ENCODE peak calls at places on chromosome 13, in seven cellular contexts. G is SK-N-DZ; J is effector CD4-positive, alpha-beta T cell; X is NCI-H1105; I is RPMI7951; C is DMS79; U is astrocyte of the spinal cord. Z is an unnamed sample.

GRCh38 chr13:38844581-38844980 is 146.1 kb downstream of the STOML3 start:
- DNase-seq in G (no peak), J (no peak), X (no peak), I (no peak), C (no peak), U (no peak), Z (no peak)

GRCh38 chr13:100657881-100658315 is 16.7 kb downstream of the TMTC4 start:
- DNase-seq in G (no peak), J (no peak), X (no peak), I (no peak), C (no peak), U (no peak), Z (no peak)

GRCh38 chr13:65143920-65144319 is 2086.2 kb downstream of the PCDH9 start:
- DNase-seq in G (no peak), J (no peak), X (no peak), I (no peak), C (no peak), U (no peak), Z (no peak)

GRCh38 chr13:35164324-35164932 is 222.4 kb downstream of the NBEA start:
- DNase-seq in G (peak; percentile 54), J (no peak), X (peak; percentile 45), I (peak; percentile 38), C (no peak), U (peak; percentile 50), Z (peak; percentile 34)

GRCh38 chr13:98842858-98843481 is 90.5 kb upstream of the SLC15A1 start:
- DNase-seq in G (peak; percentile 71), J (peak; percentile 45), X (peak; percentile 50), I (peak; percentile 58), C (peak; percentile 80), U (peak; percentile 76), Z (peak; percentile 51)

GRCh38 chr13:30905932-30906383 is at the start of gene MEDAG:
- DNase-seq in G (no peak), J (no peak), X (no peak), I (peak; percentile 80), C (no peak), U (peak; percentile 78), Z (no peak)

GRCh38 chr13:80654638-80655249 is 313.8 kb upstream of the SPRY2 start:
- DNase-seq in G (peak; percentile 51), J (no peak), X (no peak), I (no peak), C (no peak), U (peak; percentile 13), Z (no peak)

GRCh38 chr13:47337781-47338507 is 441.1 kb upstream of the HTR2A start:
- DNase-seq in G (no peak), J (no peak), X (no peak), I (peak; percentile 75), C (no peak), U (peak; percentile 99), Z (peak; percentile 63)

GRCh38 chr13:22187329-22187728 is 516.5 kb downstream of the FGF9 start:
- DNase-seq in G (no peak), J (no peak), X (no peak), I (no peak), C (no peak), U (no peak), Z (no peak)

GRCh38 chr13:85724554-85725432 is 74.4 kb downstream of the SLITRK6 start:
- DNase-seq in G (no peak), J (no peak), X (peak; percentile 32), I (no peak), C (no peak), U (no peak), Z (no peak)

GRCh38 chr13:109163052-109163413 is 533.6 kb downstream of the MYO16 start:
- DNase-seq in G (no peak), J (no peak), X (no peak), I (no peak), C (no peak), U (no peak), Z (no peak)

GRCh38 chr13:37295573-37295972 is 190.1 kb upstream of the CSNK1A1L start:
- DNase-seq in G (no peak), J (no peak), X (no peak), I (no peak), C (no peak), U (no peak), Z (no peak)

GRCh38 chr13:60562081-60562764 is 165.2 kb downstream of the TDRD3 start:
- DNase-seq in G (no peak), J (no peak), X (no peak), I (no peak), C (no peak), U (no peak), Z (peak; percentile 2)

GRCh38 chr13:98324105-98324504 is 147.0 kb upstream of the RNF113B start:
- DNase-seq in G (no peak), J (no peak), X (no peak), I (no peak), C (no peak), U (peak; percentile 75), Z (no peak)

GRCh38 chr13:43145556-43145955 is 122.2 kb downstream of the DNAJC15 start:
- DNase-seq in G (peak; percentile 23), J (no peak), X (no peak), I (no peak), C (no peak), U (no peak), Z (no peak)

GRCh38 chr13:30870916-30871712 is 35.0 kb upstream of the MEDAG start:
- DNase-seq in G (no peak), J (no peak), X (no peak), I (no peak), C (no peak), U (no peak), Z (no peak)

GRCh38 chr13:75635101-75635620 is 969 bp upstream of the LMO7 start:
- DNase-seq in G (no peak), J (no peak), X (no peak), I (no peak), C (no peak), U (peak; percentile 48), Z (no peak)

GRCh38 chr13:41995946-41996345 is 35.0 kb upstream of the VWA8 start:
- DNase-seq in G (no peak), J (no peak), X (no peak), I (peak; percentile 55), C (peak; percentile 13), U (peak; percentile 43), Z (peak; percentile 56)

GRCh38 chr13:34678154-34678553 is 263.9 kb upstream of the NBEA start:
- DNase-seq in G (no peak), J (no peak), X (no peak), I (peak; percentile 75), C (no peak), U (no peak), Z (peak; percentile 82)

GRCh38 chr13:30111810-30112209 is 195.5 kb downstream of the KATNAL1 start:
- DNase-seq in G (peak; percentile 56), J (no peak), X (no peak), I (peak; percentile 31), C (no peak), U (no peak), Z (no peak)

GRCh38 chr13:20090349-20090748 is 70.5 kb downstream of the GJA3 start:
- DNase-seq in G (no peak), J (no peak), X (no peak), I (no peak), C (no peak), U (no peak), Z (no peak)

GRCh38 chr13:47696677-47697076 is 304.4 kb downstream of the SUCLA2 start:
- DNase-seq in G (no peak), J (no peak), X (no peak), I (no peak), C (no peak), U (no peak), Z (no peak)

GRCh38 chr13:28753208-28753892 is 34.6 kb upstream of the SLC46A3 start:
- DNase-seq in G (no peak), J (no peak), X (no peak), I (peak; percentile 95), C (no peak), U (peak; percentile 88), Z (peak; percentile 92)

GRCh38 chr13:36454121-36454520 is 21.8 kb downstream of the CCNA1 start:
- DNase-seq in G (no peak), J (no peak), X (no peak), I (no peak), C (no peak), U (no peak), Z (no peak)

GRCh38 chr13:75437582-75438318 is 44.2 kb downstream of the TBC1D4 start:
- DNase-seq in G (no peak), J (no peak), X (no peak), I (peak; percentile 65), C (no peak), U (peak; percentile 73), Z (peak; percentile 66)

GRCh38 chr13:26867451-26868067 is 107.0 kb upstream of the GPR12 start:
- DNase-seq in G (no peak), J (no peak), X (no peak), I (peak; percentile 16), C (no peak), U (peak; percentile 25), Z (peak; percentile 11)

GRCh38 chr13:32538234-32538620 is 368 bp downstream of the N4BP2L2 start:
- DNase-seq in G (no peak), J (no peak), X (no peak), I (peak; percentile 33), C (no peak), U (no peak), Z (peak; percentile 67)

GRCh38 chr13:104318121-104318520 is 1251.9 kb upstream of the SLC10A2 start:
- DNase-seq in G (peak; percentile 39), J (no peak), X (peak; percentile 11), I (no peak), C (no peak), U (peak; percentile 55), Z (peak; percentile 44)

GRCh38 chr13:47136659-47136975 is 239.8 kb upstream of the HTR2A start:
- DNase-seq in G (no peak), J (no peak), X (no peak), I (no peak), C (no peak), U (no peak), Z (no peak)

GRCh38 chr13:23469901-23470525 is 36.5 kb upstream of the SACS start:
- DNase-seq in G (no peak), J (no peak), X (no peak), I (peak; percentile 79), C (no peak), U (peak; percentile 38), Z (peak; percentile 63)

GRCh38 chr13:35621989-35622388 is 145.5 kb upstream of the MAB21L1 start:
- DNase-seq in G (no peak), J (no peak), X (no peak), I (peak; percentile 24), C (no peak), U (no peak), Z (peak; percentile 15)

GRCh38 chr13:43431279-43431678 is 355.5 kb downstream of the ENOX1 start:
- DNase-seq in G (no peak), J (no peak), X (no peak), I (no peak), C (no peak), U (no peak), Z (no peak)

GRCh38 chr13:92221916-92222315 is 823.5 kb downstream of the GPC5 start:
- DNase-seq in G (no peak), J (no peak), X (no peak), I (no peak), C (no peak), U (no peak), Z (no peak)

Z was measured in M059J.